ENCODE peak calls at places on chromosomes 11 and 22, in six cellular contexts. L is CD8-positive, alpha-beta T cell; B is activated naive CD8-positive, alpha-beta T cell treated with anti-CD3 and anti-CD28 coated beads, Interleukin-2, amount 10 ng/mL, durations not matched to agents 7 days and 5 days; Z is activated CD8-positive, alpha-beta memory T cell treated with anti-CD3 and anti-CD28 coated beads, Interleukin-2, amount 10 ng/mL, durations not matched to agents 7 days and 5 days; Q is naive thymus-derived CD4-positive, alpha-beta T cell; O is effector memory CD8-positive, alpha-beta T cell. I is an unnamed sample.
A peak's percentile ranks its signal among the peaks of the same experiment; 100 is the strongest.

GRCh38 chr11:57432017-57432590 is 5.2 kb upstream of the SLC43A3 start:
- ATAC-seq in L (no peak), B (no peak), Z (peak; percentile 15), Q (peak; percentile 42), O (no peak), I (peak; percentile 13)

GRCh38 chr11:97683733-97684132 is 1293.9 kb downstream of the JRKL start:
- ATAC-seq in L (no peak), B (no peak), Z (no peak), Q (no peak), O (no peak), I (no peak)

GRCh38 chr22:42939451-42939881 is 75.5 kb downstream of the PACSIN2 start:
- ATAC-seq in L (no peak), B (no peak), Z (no peak), Q (no peak), O (no peak), I (no peak)

GRCh38 chr22:25990940-25991339 is 178.3 kb upstream of the SEZ6L start:
- ATAC-seq in L (no peak), B (no peak), Z (no peak), Q (no peak), O (no peak), I (no peak)

GRCh38 chr11:80023416-80023815 is 582.6 kb upstream of the TENM4 start:
- ATAC-seq in L (no peak), B (no peak), Z (no peak), Q (no peak), O (no peak), I (no peak)

GRCh38 chr11:67409261-67409666 is 5.4 kb downstream of the TBC1D10C start:
- ATAC-seq in L (peak; percentile 64), B (peak; percentile 69), Z (peak; percentile 67), Q (peak; percentile 78), O (peak; percentile 88), I (peak; percentile 77)

GRCh38 chr11:75275581-75275980 is 35.0 kb downstream of the TPBGL start:
- ATAC-seq in L (peak; percentile 92), B (peak; percentile 98), Z (peak; percentile 94), Q (peak; percentile 95), O (peak; percentile 97), I (peak; percentile 86)

GRCh38 chr11:110497204-110497987 is 67.6 kb downstream of the FDX1 start:
- ATAC-seq in L (no peak), B (no peak), Z (no peak), Q (peak; percentile 80), O (no peak), I (no peak)

GRCh38 chr11:102256251-102256650 is 61.0 kb upstream of the BIRC3 start:
- ATAC-seq in L (no peak), B (no peak), Z (no peak), Q (no peak), O (no peak), I (no peak)

GRCh38 chr11:107669893-107670601 is 41.8 kb downstream of the SLN start:
- ATAC-seq in L (no peak), B (no peak), Z (no peak), Q (no peak), O (no peak), I (no peak)

GRCh38 chr22:36212896-36213295 is 11.3 kb upstream of the APOL4 start:
- ATAC-seq in L (no peak), B (no peak), Z (no peak), Q (peak; percentile 62), O (no peak), I (no peak)

GRCh38 chr11:36411202-36411640 is 98.9 kb downstream of the TRAF6 start:
- ATAC-seq in L (peak; percentile 54), B (peak; percentile 45), Z (peak; percentile 52), Q (peak; percentile 89), O (peak; percentile 72), I (peak; percentile 91)

GRCh38 chr11:114244995-114245394 is 51.2 kb upstream of the NNMT start:
- ATAC-seq in L (no peak), B (no peak), Z (no peak), Q (no peak), O (no peak), I (no peak)

GRCh38 chr11:131157678-131158077 is 212.7 kb upstream of the NTM start:
- ATAC-seq in L (no peak), B (no peak), Z (no peak), Q (no peak), O (no peak), I (no peak)

GRCh38 chr22:35781898-35782297 is 64.2 kb downstream of the APOL5 start:
- ATAC-seq in L (no peak), B (no peak), Z (no peak), Q (no peak), O (no peak), I (no peak)

GRCh38 chr11:59766542-59766941 is 11.4 kb downstream of the STX3 start:
- ATAC-seq in L (no peak), B (peak; percentile 16), Z (peak; percentile 22), Q (no peak), O (peak; percentile 41), I (no peak)

GRCh38 chr11:2480874-2481220 is 36.0 kb downstream of the KCNQ1 start:
- ATAC-seq in L (peak; percentile 38), B (peak; percentile 36), Z (peak; percentile 12), Q (peak; percentile 92), O (peak; percentile 32), I (peak; percentile 54)

GRCh38 chr11:33179431-33179830 is 18.2 kb upstream of the CSTF3 start:
- ATAC-seq in L (no peak), B (peak; percentile 71), Z (peak; percentile 81), Q (no peak), O (no peak), I (no peak)

GRCh38 chr11:45145083-45145420 is 1.4 kb upstream of the PRDM11 start:
- ATAC-seq in L (no peak), B (no peak), Z (no peak), Q (no peak), O (no peak), I (no peak)

GRCh38 chr11:26078217-26078821 is 253.6 kb upstream of the ANO3 start:
- ATAC-seq in L (no peak), B (no peak), Z (no peak), Q (no peak), O (no peak), I (no peak)

GRCh38 chr11:96943970-96944369 is 554.2 kb downstream of the JRKL start:
- ATAC-seq in L (no peak), B (no peak), Z (no peak), Q (no peak), O (no peak), I (no peak)

GRCh38 chr11:7533199-7534029 is 19.6 kb downstream of the PPFIBP2 start:
- ATAC-seq in L (no peak), B (no peak), Z (no peak), Q (no peak), O (no peak), I (peak; percentile 68)

GRCh38 chr11:128208329-128209220 is 378.8 kb downstream of the ETS1 start:
- ATAC-seq in L (no peak), B (no peak), Z (no peak), Q (no peak), O (no peak), I (no peak)

GRCh38 chr11:1705121-1706052 is 8.4 kb downstream of the KRTAP5-6 start:
- ATAC-seq in L (no peak), B (peak; percentile 64), Z (peak; percentile 61), Q (no peak), O (peak; percentile 29), I (no peak)